ENCODE peak calls at places on chromosome 22, in nine cellular contexts. W, Q, C, K, T, H, X, U and F are unnamed samples.

GRCh38 chr22:31046591-31047226 is 34.4 kb upstream of the SMTN start:
- DNase-seq in W (peak; percentile 75), Q (peak; percentile 73), C (peak; percentile 63), K (no peak), T (no peak), H (no peak), X (no peak), U (peak; percentile 36), F (peak; percentile 89)

GRCh38 chr22:38230108-38230825 is 28.5 kb downstream of the MAFF start:
- DNase-seq in W (no peak), Q (no peak), C (no peak), K (no peak), T (no peak), H (peak; percentile 76), X (peak; percentile 54), U (no peak), F (peak; percentile 92)

GRCh38 chr22:42611076-42611475 is 3.6 kb downstream of the POLDIP3 start:
- DNase-seq in W (no peak), Q (no peak), C (no peak), K (no peak), T (no peak), H (no peak), X (no peak), U (no peak), F (no peak)

GRCh38 chr22:23222033-23222840 is 41.9 kb downstream of the BCR start:
- DNase-seq in W (no peak), Q (peak; percentile 10), C (no peak), K (no peak), T (no peak), H (no peak), X (no peak), U (no peak), F (no peak)

GRCh38 chr22:50695421-50696250 is 23.0 kb downstream of the SHANK3 start:
- DNase-seq in W (peak; percentile 44), Q (no peak), C (peak; percentile 8), K (peak; percentile 73), T (no peak), H (no peak), X (no peak), U (no peak), F (peak; percentile 44)

GRCh38 chr22:29385748-29386147 is 2.6 kb downstream of the AP1B1 start:
- DNase-seq in W (peak; percentile 36), Q (no peak), C (no peak), K (no peak), T (no peak), H (no peak), X (peak; percentile 43), U (no peak), F (no peak)

GRCh38 chr22:22360014-22360413 is 115.4 kb downstream of the VPREB1 start:
- DNase-seq in W (no peak), Q (no peak), C (no peak), K (no peak), T (no peak), H (no peak), X (no peak), U (no peak), F (no peak)

GRCh38 chr22:35587447-35587870 is 29.7 kb downstream of the MB start:
- DNase-seq in W (peak; percentile 77), Q (no peak), C (peak; percentile 86), K (peak; percentile 91), T (no peak), H (no peak), X (no peak), U (no peak), F (no peak)

GRCh38 chr22:26770624-26771023 is 113.2 kb downstream of the MIAT start:
- DNase-seq in W (no peak), Q (no peak), C (no peak), K (no peak), T (no peak), H (no peak), X (no peak), U (no peak), F (no peak)

GRCh38 chr22:48894064-48894671 is 933.5 kb downstream of the BRD1 start:
- DNase-seq in W (no peak), Q (peak; percentile 16), C (no peak), K (no peak), T (no peak), H (no peak), X (no peak), U (no peak), F (no peak)

GRCh38 chr22:32791056-32791455 is 10.4 kb upstream of the TIMP3 start:
- DNase-seq in W (no peak), Q (no peak), C (no peak), K (no peak), T (no peak), H (no peak), X (no peak), U (no peak), F (no peak)

GRCh38 chr22:40425082-40425481 is 54.7 kb downstream of the SGSM3 start:
- DNase-seq in W (no peak), Q (no peak), C (no peak), K (peak; percentile 45), T (no peak), H (no peak), X (no peak), U (no peak), F (no peak)

GRCh38 chr22:46027219-46028068 is 50.5 kb upstream of the WNT7B start:
- DNase-seq in W (peak; percentile 85), Q (peak; percentile 90), C (peak; percentile 72), K (peak; percentile 77), T (peak; percentile 76), H (no peak), X (no peak), U (peak; percentile 86), F (no peak)

GRCh38 chr22:33807465-33807864 is 112.8 kb downstream of the LARGE1 start:
- DNase-seq in W (no peak), Q (no peak), C (no peak), K (no peak), T (no peak), H (no peak), X (no peak), U (no peak), F (no peak)

GRCh38 chr22:36277482-36278291 is 24.8 kb downstream of the APOL1 start:
- DNase-seq in W (no peak), Q (peak; percentile 74), C (peak; percentile 58), K (no peak), T (no peak), H (peak; percentile 40), X (peak; percentile 68), U (peak; percentile 72), F (no peak)

GRCh38 chr22:44988671-44989070 is 21.1 kb downstream of the PHF21B start:
- DNase-seq in W (no peak), Q (no peak), C (no peak), K (no peak), T (no peak), H (no peak), X (no peak), U (no peak), F (no peak)

GRCh38 chr22:35547993-35548761 is 7.5 kb downstream of the RASD2 start:
- DNase-seq in W (no peak), Q (no peak), C (no peak), K (no peak), T (no peak), H (no peak), X (no peak), U (no peak), F (no peak)

GRCh38 chr22:25508161-25508560 is 56.3 kb upstream of the GRK3 start:
- DNase-seq in W (no peak), Q (no peak), C (no peak), K (no peak), T (no peak), H (no peak), X (no peak), U (no peak), F (no peak)

GRCh38 chr22:21714784-21715183 is 20.8 kb downstream of the YPEL1 start:
- DNase-seq in W (no peak), Q (no peak), C (no peak), K (no peak), T (no peak), H (no peak), X (no peak), U (no peak), F (no peak)

GRCh38 chr22:27100789-27101188 is 443.4 kb downstream of the MIAT start:
- DNase-seq in W (no peak), Q (peak; percentile 56), C (no peak), K (no peak), T (peak; percentile 14), H (no peak), X (no peak), U (peak; percentile 91), F (no peak)

GRCh38 chr22:19765477-19766234 is 5.1 kb downstream of the TBX1 start:
- DNase-seq in W (no peak), Q (no peak), C (no peak), K (no peak), T (no peak), H (peak; percentile 19), X (no peak), U (peak; percentile 44), F (no peak)

GRCh38 chr22:49095366-49095765 is 732.3 kb downstream of the BRD1 start:
- DNase-seq in W (no peak), Q (no peak), C (no peak), K (no peak), T (no peak), H (no peak), X (no peak), U (no peak), F (no peak)

GRCh38 chr22:44828193-44828592 is 75.8 kb downstream of the ARHGAP8 start:
- DNase-seq in W (no peak), Q (no peak), C (no peak), K (no peak), T (no peak), H (peak; percentile 12), X (peak; percentile 64), U (peak; percentile 32), F (no peak)

GRCh38 chr22:39234157-39234793 is 10.5 kb downstream of the PDGFB start:
- DNase-seq in W (peak; percentile 62), Q (no peak), C (peak; percentile 80), K (no peak), T (no peak), H (no peak), X (no peak), U (peak; percentile 67), F (no peak)

GRCh38 chr22:41619979-41620645 is 731 bp downstream of the DESI1 start:
- DNase-seq in W (peak; percentile 62), Q (peak; percentile 62), C (peak; percentile 48), K (no peak), T (peak; percentile 42), H (peak; percentile 20), X (no peak), U (no peak), F (peak; percentile 91)

GRCh38 chr22:37326726-37327125 is 44.4 kb downstream of the CYTH4 start:
- DNase-seq in W (peak; percentile 96), Q (no peak), C (no peak), K (no peak), T (no peak), H (no peak), X (no peak), U (no peak), F (no peak)

GRCh38 chr22:33210129-33210784 is 152.1 kb upstream of the SYN3 start:
- DNase-seq in W (peak; percentile 46), Q (no peak), C (no peak), K (no peak), T (no peak), H (no peak), X (peak; percentile 49), U (peak; percentile 65), F (no peak)

GRCh38 chr22:24442352-24442744 is 14.9 kb downstream of the ADORA2A start:
- DNase-seq in W (peak; percentile 43), Q (no peak), C (no peak), K (no peak), T (no peak), H (no peak), X (no peak), U (no peak), F (no peak)

GRCh38 chr22:45155050-45155840 is 8.5 kb upstream of the NUP50 start:
- DNase-seq in W (no peak), Q (no peak), C (no peak), K (no peak), T (no peak), H (no peak), X (no peak), U (no peak), F (no peak)

GRCh38 chr22:29773233-29773632 is 6.1 kb downstream of the UQCR10 start:
- DNase-seq in W (no peak), Q (no peak), C (peak; percentile 58), K (no peak), T (no peak), H (no peak), X (no peak), U (no peak), F (no peak)

GRCh38 chr22:48254311-48254873 is 1491.9 kb downstream of the TBC1D22A start:
- DNase-seq in W (no peak), Q (no peak), C (no peak), K (no peak), T (no peak), H (no peak), X (no peak), U (peak; percentile 60), F (peak; percentile 79)